ENCODE peak calls at places on chromosomes 2 and 18, in nine cellular contexts. U is mesenchymal stem cell; N is nucleus accumbens; Z is SK-MEL-5; I is activated CD8-positive, alpha-beta memory T cell treated with anti-CD3 and anti-CD28 coated beads for 24 hours; Q is epithelial cell of proximal tubule; G is CD4-positive, alpha-beta memory T cell; H is stimulated activated CD4-positive, alpha-beta T cell treated with anti-CD3 and anti-CD28 coated beads, Interleukin-4, amount 100 ng/mL, for 24 hours; K is neural progenitor cell. M is an unnamed sample.

GRCh38 chr2:166411473-166412230 is 35.9 kb upstream of the SCN9A start:
- DNase-seq in U (peak), N (no peak), Z (peak), I (no peak), Q (no peak), G (no peak), H (no peak), K (no peak), M (no peak)

GRCh38 chr18:80258640-80259039 is 11.3 kb upstream of the PARD6G start:
- DNase-seq in U (no peak), N (no peak), Z (no peak), I (no peak), Q (no peak), G (no peak), H (no peak), K (no peak), M (no peak)

GRCh38 chr2:108616731-108617161 is 82.5 kb downstream of the LIMS1 start:
- DNase-seq in U (peak), N (no peak), Z (no peak), I (no peak), Q (no peak), G (no peak), H (no peak), K (no peak), M (no peak)

GRCh38 chr2:28387082-28387960 is 5.3 kb upstream of the FOSL2 start:
- DNase-seq in U (no peak), N (no peak), Z (no peak), I (no peak), Q (no peak), G (no peak), H (no peak), K (no peak), M (no peak)

GRCh38 chr18:75158465-75159237 is 50.3 kb downstream of the PTGR3 start:
- DNase-seq in U (no peak), N (no peak), Z (no peak), I (no peak), Q (no peak), G (no peak), H (no peak), K (no peak), M (no peak)

GRCh38 chr18:35710581-35710980 is 129.0 kb downstream of the GALNT1 start:
- DNase-seq in U (no peak), N (no peak), Z (no peak), I (no peak), Q (no peak), G (no peak), H (no peak), K (no peak), M (no peak)

GRCh38 chr2:71879509-71880184 is 268.0 kb downstream of the CYP26B1 start:
- DNase-seq in U (no peak), N (no peak), Z (no peak), I (no peak), Q (no peak), G (no peak), H (no peak), K (no peak), M (no peak)

GRCh38 chr18:21868770-21869169 is 128.2 kb downstream of the MIB1 start:
- DNase-seq in U (no peak), N (no peak), Z (no peak), I (no peak), Q (no peak), G (no peak), H (no peak), K (no peak), M (no peak)

GRCh38 chr2:155525194-155525593 is 807.3 kb downstream of the NR4A2 start:
- DNase-seq in U (no peak), N (no peak), Z (no peak), I (no peak), Q (no peak), G (no peak), H (no peak), K (no peak), M (no peak)

M was measured in DND-41.